ENCODE peak calls at places on chromosomes 4 and X, in six cellular contexts. E is MM.1S, O is GM23338, I is HCT116, S is SK-N-SH, Q is GM23248. F is an unnamed sample.

GRCh38 chr4:168751263-168752225 is 254.7 kb downstream of the PALLD start:
- DNase-seq in E (no peak), O (no peak), I (no peak), S (no peak), Q (peak; percentile 80), F (no peak)

GRCh38 chrX:17495052-17495451 is 120.1 kb downstream of the NHS start:
- DNase-seq in E (no peak), O (no peak), I (no peak), S (no peak), Q (no peak), F (peak; percentile 87)

GRCh38 chrX:71871367-71871766 is 39.3 kb upstream of the NHSL2 start:
- DNase-seq in E (no peak), O (no peak), I (no peak), S (no peak), Q (peak; percentile 51), F (peak; percentile 32)

GRCh38 chr4:94758141-94758699 is 465 bp downstream of the BMPR1B start:
- DNase-seq in E (no peak), O (peak; percentile 81), I (no peak), S (peak; percentile 83), Q (peak; percentile 67), F (peak; percentile 54)

GRCh38 chrX:69991685-69992084 is 58.1 kb downstream of the AWAT2 start:
- DNase-seq in E (no peak), O (no peak), I (no peak), S (no peak), Q (no peak), F (no peak)

GRCh38 chr4:57219389-57219890 is 109.3 kb upstream of the IGFBP7 start:
- DNase-seq in E (no peak), O (peak; percentile 37), I (no peak), S (no peak), Q (no peak), F (no peak)

GRCh38 chrX:108261541-108262218 is 170.1 kb downstream of the ATG4A start:
- DNase-seq in E (no peak), O (no peak), I (no peak), S (no peak), Q (peak; percentile 40), F (peak; percentile 83)

GRCh38 chr4:6107886-6108285 is 89.7 kb upstream of the C4orf50 start:
- DNase-seq in E (no peak), O (no peak), I (no peak), S (no peak), Q (no peak), F (no peak)

GRCh38 chrX:21487832-21488231 is 113.6 kb downstream of the CNKSR2 start:
- DNase-seq in E (no peak), O (peak; percentile 9), I (no peak), S (no peak), Q (no peak), F (peak; percentile 78)

GRCh38 chrX:97267916-97268680 is 384.4 kb downstream of the RPA4 start:
- DNase-seq in E (no peak), O (no peak), I (no peak), S (no peak), Q (peak; percentile 16), F (no peak)

GRCh38 chr4:150119492-150119891 is 41.2 kb downstream of the DCLK2 start:
- DNase-seq in E (no peak), O (peak; percentile 13), I (no peak), S (no peak), Q (peak; percentile 71), F (peak; percentile 76)

GRCh38 chr4:158588285-158588684 is 66.6 kb downstream of the RXFP1 start:
- DNase-seq in E (no peak), O (no peak), I (no peak), S (no peak), Q (no peak), F (no peak)

GRCh38 chr4:85210353-85210752 is 243.9 kb upstream of the WDFY3 start:
- DNase-seq in E (no peak), O (no peak), I (peak; percentile 57), S (no peak), Q (peak; percentile 48), F (peak; percentile 86)

GRCh38 chrX:41621236-41621651 is 67.5 kb upstream of the GPR34 start:
- DNase-seq in E (no peak), O (peak; percentile 41), I (no peak), S (peak; percentile 40), Q (peak; percentile 0), F (peak; percentile 27)

GRCh38 chr4:127870688-127871087 is 10.0 kb upstream of the PLK4 start:
- DNase-seq in E (no peak), O (no peak), I (no peak), S (no peak), Q (peak; percentile 72), F (peak; percentile 55)

GRCh38 chrX:1903380-1903935 is 288.6 kb downstream of the ASMT start:
- DNase-seq in E (no peak), O (no peak), I (peak; percentile 63), S (no peak), Q (peak; percentile 4), F (peak; percentile 95)

GRCh38 chr4:41678086-41678485 is 70.4 kb downstream of the PHOX2B start:
- DNase-seq in E (no peak), O (no peak), I (no peak), S (no peak), Q (peak; percentile 52), F (no peak)

GRCh38 chr4:38822748-38823303 is 18.2 kb upstream of the TLR1 start:
- DNase-seq in E (no peak), O (no peak), I (no peak), S (no peak), Q (no peak), F (no peak)

GRCh38 chr4:183823394-183823793 is 81.7 kb upstream of the STOX2 start:
- DNase-seq in E (no peak), O (no peak), I (no peak), S (no peak), Q (peak; percentile 52), F (peak; percentile 79)

GRCh38 chrX:42886519-42886918 is 108.6 kb upstream of the PPP1R2C start:
- DNase-seq in E (no peak), O (no peak), I (no peak), S (no peak), Q (no peak), F (no peak)

GRCh38 chr4:1192091-1192492 is 19.7 kb upstream of the SPON2 start:
- DNase-seq in E (no peak), O (no peak), I (peak; percentile 29), S (peak; percentile 57), Q (peak; percentile 97), F (peak; percentile 87)

GRCh38 chrX:11450354-11450753 is 157.1 kb downstream of the AMELX start:
- DNase-seq in E (no peak), O (no peak), I (no peak), S (no peak), Q (no peak), F (no peak)

DNA sequence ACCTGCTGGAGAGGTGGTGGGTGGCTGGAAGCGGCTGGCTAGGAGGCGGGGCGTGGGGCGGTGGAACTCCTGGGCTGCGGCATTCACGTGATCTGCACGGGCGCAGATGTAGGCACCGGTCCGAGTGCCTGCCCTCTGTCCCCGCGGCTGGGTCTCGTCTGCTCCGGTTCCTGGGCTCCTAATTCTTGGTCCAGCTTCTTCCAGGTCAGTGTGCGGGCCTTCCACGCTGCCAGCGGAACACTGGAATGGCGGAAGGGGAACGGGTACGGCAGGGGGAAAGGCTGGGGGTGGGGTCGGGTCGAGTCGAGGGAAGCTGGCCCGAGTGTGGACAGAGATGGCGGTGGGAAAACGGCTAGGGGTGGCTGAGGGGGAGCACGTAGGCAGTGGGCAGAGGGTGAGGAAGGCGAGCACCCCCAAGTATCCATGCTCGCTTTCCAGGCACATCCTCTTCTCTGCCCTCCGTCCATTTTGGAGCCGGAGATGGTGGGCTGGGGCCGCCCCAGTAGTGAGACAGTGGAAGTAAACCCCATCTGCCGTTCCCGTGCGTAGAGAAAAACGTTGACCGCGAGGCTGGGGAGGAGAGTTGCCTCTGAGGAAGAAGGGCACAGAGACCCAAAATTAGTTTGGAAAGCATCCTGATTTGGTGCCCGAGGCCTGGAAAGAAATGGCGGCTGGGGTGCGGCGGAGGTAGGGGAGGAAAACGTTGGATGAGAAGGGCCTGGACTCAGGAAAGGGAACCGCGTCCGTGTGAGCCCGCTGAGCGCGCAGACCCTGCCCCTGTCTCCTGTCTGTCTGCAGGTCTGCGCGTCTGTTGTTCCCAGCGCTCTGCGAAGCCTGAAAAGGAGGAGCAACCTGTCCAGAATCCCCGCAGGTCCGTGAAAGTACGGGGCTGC is at the start of gene TCEAL4:
- DNase-seq in E (peak; percentile 37), O (peak; percentile 61), I (no peak), S (peak; percentile 71), Q (peak; percentile 64), F (peak; percentile 31)
- H3K4me3 ChIP-seq in E (peak within 1 kb of the TSS; percentile 79), O (peak within 1 kb of the TSS; percentile 76), I (peak within 1 kb of the TSS; percentile 68), S (peak within 1 kb of the TSS; percentile 62), Q (peak within 1 kb of the TSS; percentile 80), F (peak within 1 kb of the TSS; percentile 98)

GRCh38 chr4:15478724-15479088 is 9.0 kb downstream of the CC2D2A start:
- DNase-seq in E (no peak), O (no peak), I (no peak), S (no peak), Q (no peak), F (no peak)
- H2AFZ ChIP-seq in E (no peak overlapping the region), O (peak overlapping the region; percentile 92), I (no peak overlapping the region), S (no peak overlapping the region), Q (peak overlapping the region; percentile 93), F (peak overlapping the region; percentile 80)

GRCh38 chr4:2698504-2698903 is 57.6 kb downstream of the TNIP2 start:
- DNase-seq in E (no peak), O (no peak), I (no peak), S (no peak), Q (no peak), F (no peak)

GRCh38 chr4:2700031-2700430 is 56.1 kb downstream of the TNIP2 start:
- DNase-seq in E (no peak), O (no peak), I (no peak), S (no peak), Q (no peak), F (no peak)

GRCh38 chr4:2697995-2698414 is 58.1 kb downstream of the TNIP2 start:
- DNase-seq in E (no peak), O (no peak), I (no peak), S (no peak), Q (no peak), F (no peak)

GRCh38 chr4:2699534-2699933 is 56.6 kb downstream of the TNIP2 start:
- DNase-seq in E (no peak), O (no peak), I (no peak), S (no peak), Q (no peak), F (no peak)

GRCh38 chr4:2698951-2699505 is 57.1 kb downstream of the TNIP2 start:
- DNase-seq in E (no peak), O (no peak), I (no peak), S (no peak), Q (no peak), F (no peak)
- TF ChIP-seq EZH2phosphoT487 in E (no peak), O (no peak), I (no peak), S (no peak), Q (no peak), F (no peak)

DNA sequence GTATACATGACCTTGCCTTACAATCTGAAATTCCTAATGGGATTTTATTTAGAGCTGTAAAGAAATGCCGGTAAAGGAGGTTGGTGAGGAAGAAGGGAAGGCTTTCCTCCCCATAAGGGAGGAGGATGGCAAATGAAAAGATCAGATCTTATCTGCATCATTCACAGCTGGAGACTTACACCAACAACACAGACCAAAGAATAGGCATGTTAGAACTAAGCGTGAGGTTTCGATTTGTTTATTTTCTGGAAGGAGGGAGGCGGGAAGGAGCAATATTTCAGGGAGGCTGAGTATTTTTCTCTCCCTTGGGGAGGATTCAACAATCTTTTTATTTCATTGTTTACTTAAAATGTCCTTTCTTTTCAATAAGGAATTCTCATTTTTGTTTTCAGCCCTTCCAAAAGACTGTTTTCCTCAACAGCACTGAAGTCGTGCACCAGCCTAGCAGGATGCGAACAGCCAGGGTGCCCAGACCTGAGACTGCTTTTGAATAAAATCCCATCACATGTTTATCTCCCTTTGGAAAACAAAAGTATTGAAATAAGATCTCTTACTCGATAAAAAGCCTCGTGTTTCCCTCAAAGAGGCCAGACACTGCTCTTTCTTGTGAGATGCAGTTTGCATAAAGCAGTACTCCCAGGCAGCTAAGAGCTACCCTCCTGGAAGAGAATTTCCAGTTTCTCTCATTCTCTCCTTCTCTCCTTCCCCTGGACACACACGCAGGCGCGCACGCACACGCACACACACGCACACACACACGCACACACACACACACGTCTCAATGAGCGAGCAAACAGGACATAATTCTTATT is 236.1 kb downstream of the MGST2 start:
- DNase-seq in E (no peak), O (no peak), I (no peak), S (peak; percentile 46), Q (peak; percentile 58), F (peak; percentile 33)
- H3K4me3 ChIP-seq in E (no peak overlapping the region), O (no peak overlapping the region), I (no peak overlapping the region), S (no peak overlapping the region), Q (peak overlapping the region; percentile 79), F (peak overlapping the region; percentile 79)

F was measured in PC-3.